ENCODE peak calls at places on chromosomes 13 and 19, in eight cellular contexts. One of them, this sample, is unnamed.

GRCh38 chr19:58439576-58440554 is at the start of gene ZNF132:
- DNase-seq in choroid plexus epithelial cell: peak
- DNase-seq in A549: peak
- DNase-seq in aorta: peak
- DNase-seq in esophagus squamous epithelium: peak
- DNase-seq in ascending aorta: peak
- DNase-seq in CD4-positive, CD25-positive, alpha-beta regulatory T cell: peak
- DNase-seq in Karpas-422: no peak
- DNase-seq in this sample: peak

GRCh38 chr13:76917096-76917495 is 30.9 kb upstream of the KCTD12 start:
- DNase-seq in choroid plexus epithelial cell: peak
- DNase-seq in A549: no peak
- DNase-seq in aorta: no peak
- DNase-seq in esophagus squamous epithelium: no peak
- DNase-seq in ascending aorta: no peak
- DNase-seq in CD4-positive, CD25-positive, alpha-beta regulatory T cell: no peak
- DNase-seq in Karpas-422: no peak
- DNase-seq in this sample: no peak

GRCh38 chr13:79988573-79988972 is 352.4 kb downstream of the SPRY2 start:
- DNase-seq in choroid plexus epithelial cell: peak
- DNase-seq in A549: no peak
- DNase-seq in aorta: no peak
- DNase-seq in esophagus squamous epithelium: no peak
- DNase-seq in ascending aorta: no peak
- DNase-seq in CD4-positive, CD25-positive, alpha-beta regulatory T cell: no peak
- DNase-seq in Karpas-422: no peak
- DNase-seq in this sample: no peak

GRCh38 chr19:41866284-41866683 is 6.2 kb downstream of the RPS19 start:
- DNase-seq in choroid plexus epithelial cell: no peak
- DNase-seq in A549: no peak
- DNase-seq in aorta: no peak
- DNase-seq in esophagus squamous epithelium: no peak
- DNase-seq in ascending aorta: no peak
- DNase-seq in CD4-positive, CD25-positive, alpha-beta regulatory T cell: no peak
- DNase-seq in Karpas-422: no peak
- DNase-seq in this sample: no peak

GRCh38 chr19:28242317-28242927 is 970.5 kb downstream of the UQCRFS1 start:
- DNase-seq in choroid plexus epithelial cell: peak
- DNase-seq in A549: peak
- DNase-seq in aorta: no peak
- DNase-seq in esophagus squamous epithelium: no peak
- DNase-seq in ascending aorta: no peak
- DNase-seq in CD4-positive, CD25-positive, alpha-beta regulatory T cell: no peak
- DNase-seq in Karpas-422: peak
- DNase-seq in this sample: no peak

GRCh38 chr19:55647732-55648656 is at the start of gene CCDC106:
- DNase-seq in choroid plexus epithelial cell: peak
- DNase-seq in A549: peak
- DNase-seq in aorta: peak
- DNase-seq in esophagus squamous epithelium: no peak
- DNase-seq in ascending aorta: no peak
- DNase-seq in CD4-positive, CD25-positive, alpha-beta regulatory T cell: peak
- DNase-seq in Karpas-422: peak
- DNase-seq in this sample: no peak

GRCh38 chr13:46982856-46983582 is 86.2 kb upstream of the HTR2A start:
- DNase-seq in choroid plexus epithelial cell: no peak
- DNase-seq in A549: no peak
- DNase-seq in aorta: no peak
- DNase-seq in esophagus squamous epithelium: no peak
- DNase-seq in ascending aorta: no peak
- DNase-seq in CD4-positive, CD25-positive, alpha-beta regulatory T cell: no peak
- DNase-seq in Karpas-422: peak
- DNase-seq in this sample: no peak

GRCh38 chr19:56217039-56217949 is 15.2 kb downstream of the ZSCAN5C start:
- DNase-seq in choroid plexus epithelial cell: peak
- DNase-seq in A549: no peak
- DNase-seq in aorta: no peak
- DNase-seq in esophagus squamous epithelium: no peak
- DNase-seq in ascending aorta: no peak
- DNase-seq in CD4-positive, CD25-positive, alpha-beta regulatory T cell: no peak
- DNase-seq in Karpas-422: no peak
- DNase-seq in this sample: no peak

GRCh38 chr13:26688286-26688685 is 72.3 kb downstream of the GPR12 start:
- DNase-seq in choroid plexus epithelial cell: no peak
- DNase-seq in A549: no peak
- DNase-seq in aorta: no peak
- DNase-seq in esophagus squamous epithelium: no peak
- DNase-seq in ascending aorta: no peak
- DNase-seq in CD4-positive, CD25-positive, alpha-beta regulatory T cell: no peak
- DNase-seq in Karpas-422: no peak
- DNase-seq in this sample: no peak

GRCh38 chr13:114145256-114145655 is 12.8 kb upstream of the RASA3 start:
- DNase-seq in choroid plexus epithelial cell: no peak
- DNase-seq in A549: no peak
- DNase-seq in aorta: no peak
- DNase-seq in esophagus squamous epithelium: no peak
- DNase-seq in ascending aorta: no peak
- DNase-seq in CD4-positive, CD25-positive, alpha-beta regulatory T cell: no peak
- DNase-seq in Karpas-422: no peak
- DNase-seq in this sample: no peak

GRCh38 chr19:39563408-39563807 is 23.4 kb upstream of the EID2 start:
- DNase-seq in choroid plexus epithelial cell: peak
- DNase-seq in A549: peak
- DNase-seq in aorta: no peak
- DNase-seq in esophagus squamous epithelium: no peak
- DNase-seq in ascending aorta: no peak
- DNase-seq in CD4-positive, CD25-positive, alpha-beta regulatory T cell: no peak
- DNase-seq in Karpas-422: no peak
- DNase-seq in this sample: peak

GRCh38 chr13:41944635-41945401 is 16.1 kb downstream of the VWA8 start:
- DNase-seq in choroid plexus epithelial cell: no peak
- DNase-seq in A549: peak
- DNase-seq in aorta: no peak
- DNase-seq in esophagus squamous epithelium: no peak
- DNase-seq in ascending aorta: no peak
- DNase-seq in CD4-positive, CD25-positive, alpha-beta regulatory T cell: no peak
- DNase-seq in Karpas-422: no peak
- DNase-seq in this sample: no peak

GRCh38 chr13:20359335-20359734 is 127.2 kb upstream of the GJB6 start:
- DNase-seq in choroid plexus epithelial cell: peak
- DNase-seq in A549: peak
- DNase-seq in aorta: no peak
- DNase-seq in esophagus squamous epithelium: no peak
- DNase-seq in ascending aorta: no peak
- DNase-seq in CD4-positive, CD25-positive, alpha-beta regulatory T cell: no peak
- DNase-seq in Karpas-422: no peak
- DNase-seq in this sample: peak

GRCh38 chr19:317710-318508 is 26.7 kb downstream of the MIER2 start:
- DNase-seq in choroid plexus epithelial cell: no peak
- DNase-seq in A549: no peak
- DNase-seq in aorta: peak
- DNase-seq in esophagus squamous epithelium: no peak
- DNase-seq in ascending aorta: no peak
- DNase-seq in CD4-positive, CD25-positive, alpha-beta regulatory T cell: no peak
- DNase-seq in Karpas-422: no peak
- DNase-seq in this sample: no peak

GRCh38 chr13:68897331-68897730 is 1210.3 kb upstream of the ATXN8OS start:
- DNase-seq in choroid plexus epithelial cell: no peak
- DNase-seq in A549: no peak
- DNase-seq in aorta: no peak
- DNase-seq in esophagus squamous epithelium: no peak
- DNase-seq in ascending aorta: no peak
- DNase-seq in CD4-positive, CD25-positive, alpha-beta regulatory T cell: no peak
- DNase-seq in Karpas-422: no peak
- DNase-seq in this sample: no peak

GRCh38 chr13:30338331-30338851 is 31.0 kb upstream of the KATNAL1 start:
- DNase-seq in choroid plexus epithelial cell: no peak
- DNase-seq in A549: no peak
- DNase-seq in aorta: no peak
- DNase-seq in esophagus squamous epithelium: no peak
- DNase-seq in ascending aorta: no peak
- DNase-seq in CD4-positive, CD25-positive, alpha-beta regulatory T cell: no peak
- DNase-seq in Karpas-422: no peak
- DNase-seq in this sample: no peak

GRCh38 chr19:17097593-17098126 is 22.1 kb downstream of the MYO9B start:
- DNase-seq in choroid plexus epithelial cell: peak
- DNase-seq in A549: peak
- DNase-seq in aorta: no peak
- DNase-seq in esophagus squamous epithelium: no peak
- DNase-seq in ascending aorta: no peak
- DNase-seq in CD4-positive, CD25-positive, alpha-beta regulatory T cell: no peak
- DNase-seq in Karpas-422: no peak
- DNase-seq in this sample: no peak

GRCh38 chr13:23578411-23579071 is 8.3 kb downstream of the TNFRSF19 start:
- DNase-seq in choroid plexus epithelial cell: peak
- DNase-seq in A549: peak
- DNase-seq in aorta: peak
- DNase-seq in esophagus squamous epithelium: no peak
- DNase-seq in ascending aorta: no peak
- DNase-seq in CD4-positive, CD25-positive, alpha-beta regulatory T cell: peak
- DNase-seq in Karpas-422: no peak
- DNase-seq in this sample: peak

GRCh38 chr13:111269508-111269907 is 50.9 kb upstream of the TEX29 start:
- DNase-seq in choroid plexus epithelial cell: no peak
- DNase-seq in A549: no peak
- DNase-seq in aorta: no peak
- DNase-seq in esophagus squamous epithelium: no peak
- DNase-seq in ascending aorta: no peak
- DNase-seq in CD4-positive, CD25-positive, alpha-beta regulatory T cell: no peak
- DNase-seq in Karpas-422: no peak
- DNase-seq in this sample: no peak

GRCh38 chr13:46170687-46171086 is 11.3 kb downstream of the LCP1 start:
- DNase-seq in choroid plexus epithelial cell: peak
- DNase-seq in A549: no peak
- DNase-seq in aorta: no peak
- DNase-seq in esophagus squamous epithelium: no peak
- DNase-seq in ascending aorta: no peak
- DNase-seq in CD4-positive, CD25-positive, alpha-beta regulatory T cell: peak
- DNase-seq in Karpas-422: peak
- DNase-seq in this sample: no peak

GRCh38 chr19:49272204-49272603 is 52.8 kb downstream of the SLC6A16 start:
- DNase-seq in choroid plexus epithelial cell: peak
- DNase-seq in A549: peak
- DNase-seq in aorta: no peak
- DNase-seq in esophagus squamous epithelium: no peak
- DNase-seq in ascending aorta: no peak
- DNase-seq in CD4-positive, CD25-positive, alpha-beta regulatory T cell: no peak
- DNase-seq in Karpas-422: no peak
- DNase-seq in this sample: peak

GRCh38 chr19:54253331-54254194 is 3.5 kb downstream of the LILRB5 start:
- DNase-seq in choroid plexus epithelial cell: no peak
- DNase-seq in A549: no peak
- DNase-seq in aorta: no peak
- DNase-seq in esophagus squamous epithelium: no peak
- DNase-seq in ascending aorta: no peak
- DNase-seq in CD4-positive, CD25-positive, alpha-beta regulatory T cell: no peak
- DNase-seq in Karpas-422: no peak
- DNase-seq in this sample: no peak

DNA sequence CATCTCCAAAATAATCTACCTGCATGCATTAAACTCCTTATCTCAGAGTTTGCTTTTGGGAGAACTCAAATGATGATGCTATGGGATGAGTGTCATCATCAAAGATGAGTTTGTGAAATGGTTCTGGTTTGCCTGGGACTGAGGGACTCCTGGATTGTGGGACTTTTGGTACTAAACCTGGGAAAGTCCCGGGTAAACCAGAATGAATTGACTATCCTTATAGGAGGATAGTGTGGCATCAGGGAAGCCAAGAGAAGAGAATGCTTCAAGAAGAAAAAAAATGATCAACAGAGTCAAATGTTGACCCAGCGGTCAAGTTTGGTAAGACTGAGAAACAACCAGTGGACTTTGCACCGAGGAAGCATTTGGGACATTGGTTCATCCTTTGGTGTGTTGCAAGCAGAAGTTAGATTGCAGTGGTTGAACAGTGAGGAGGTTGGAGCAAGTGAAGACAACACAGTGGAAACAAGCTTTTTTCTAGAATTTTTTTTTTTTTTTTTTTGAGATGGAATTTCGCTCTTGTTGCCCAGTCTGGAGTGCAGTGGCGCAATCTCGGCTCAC is 33.5 kb downstream of the CLEC17A start:
- DNase-seq in choroid plexus epithelial cell: no peak
- DNase-seq in A549: peak
- DNase-seq in aorta: no peak
- DNase-seq in esophagus squamous epithelium: no peak
- DNase-seq in ascending aorta: no peak
- DNase-seq in CD4-positive, CD25-positive, alpha-beta regulatory T cell: no peak
- DNase-seq in Karpas-422: no peak
- DNase-seq in this sample: no peak
- H3K4me3 ChIP-seq in choroid plexus epithelial cell: no peak
- H3K4me3 ChIP-seq in A549: no peak
- H3K4me3 ChIP-seq in aorta: no peak
- H3K4me3 ChIP-seq in esophagus squamous epithelium: no peak
- H3K4me3 ChIP-seq in ascending aorta: no peak
- H3K4me3 ChIP-seq in CD4-positive, CD25-positive, alpha-beta regulatory T cell: no peak
- H3K4me3 ChIP-seq in Karpas-422: no peak
- H3K4me3 ChIP-seq in this sample: no peak

GRCh38 chr19:51751655-51752054 is at the start of gene FPR1:
- DNase-seq in choroid plexus epithelial cell: peak
- DNase-seq in A549: no peak
- DNase-seq in aorta: no peak
- DNase-seq in esophagus squamous epithelium: no peak
- DNase-seq in ascending aorta: no peak
- DNase-seq in CD4-positive, CD25-positive, alpha-beta regulatory T cell: no peak
- DNase-seq in Karpas-422: peak
- DNase-seq in this sample: peak
- H3K4me3 ChIP-seq in choroid plexus epithelial cell: no peak
- H3K4me3 ChIP-seq in A549: no peak
- H3K4me3 ChIP-seq in aorta: no peak
- H3K4me3 ChIP-seq in esophagus squamous epithelium: peak
- H3K4me3 ChIP-seq in ascending aorta: peak
- H3K4me3 ChIP-seq in CD4-positive, CD25-positive, alpha-beta regulatory T cell: no peak
- H3K4me3 ChIP-seq in Karpas-422: peak
- H3K4me3 ChIP-seq in this sample: no peak

GRCh38 chr13:95553271-95553588 is 710 bp downstream of the CLDN10 start:
- DNase-seq in choroid plexus epithelial cell: no peak
- DNase-seq in A549: no peak
- DNase-seq in aorta: no peak
- DNase-seq in esophagus squamous epithelium: no peak
- DNase-seq in ascending aorta: no peak
- DNase-seq in CD4-positive, CD25-positive, alpha-beta regulatory T cell: no peak
- DNase-seq in Karpas-422: no peak
- DNase-seq in this sample: no peak
- H3K4me3 ChIP-seq in choroid plexus epithelial cell: no peak
- H3K4me3 ChIP-seq in A549: no peak
- H3K4me3 ChIP-seq in aorta: no peak
- H3K4me3 ChIP-seq in esophagus squamous epithelium: peak
- H3K4me3 ChIP-seq in ascending aorta: no peak
- H3K4me3 ChIP-seq in CD4-positive, CD25-positive, alpha-beta regulatory T cell: no peak
- H3K4me3 ChIP-seq in Karpas-422: no peak
- H3K4me3 ChIP-seq in this sample: peak

DNA sequence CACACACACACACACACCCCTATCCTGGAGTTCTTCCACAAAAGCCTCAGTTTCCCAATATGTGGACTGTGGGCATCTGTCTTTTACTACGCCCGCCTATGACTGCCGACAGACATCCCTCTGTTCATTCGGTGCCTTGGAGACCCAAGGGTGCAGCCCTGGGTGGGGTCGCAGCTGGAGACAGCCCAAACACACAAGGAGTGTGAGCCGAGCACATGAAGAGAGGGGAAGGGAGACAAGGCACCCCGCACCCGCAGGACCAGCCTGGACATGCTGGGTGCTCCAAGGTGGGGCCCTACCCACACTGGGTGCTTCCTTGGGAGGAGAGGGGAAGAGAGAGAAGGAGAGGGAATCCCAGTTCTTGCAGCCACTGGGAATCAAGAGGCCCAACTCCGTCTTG is 878 bp downstream of the PINLYP start:
- DNase-seq in choroid plexus epithelial cell: no peak
- DNase-seq in A549: no peak
- DNase-seq in aorta: no peak
- DNase-seq in esophagus squamous epithelium: no peak
- DNase-seq in ascending aorta: no peak
- DNase-seq in CD4-positive, CD25-positive, alpha-beta regulatory T cell: no peak
- DNase-seq in Karpas-422: no peak
- DNase-seq in this sample: no peak
- H3K4me3 ChIP-seq in choroid plexus epithelial cell: no peak
- H3K4me3 ChIP-seq in A549: no peak
- H3K4me3 ChIP-seq in aorta: no peak
- H3K4me3 ChIP-seq in esophagus squamous epithelium: peak
- H3K4me3 ChIP-seq in ascending aorta: no peak
- H3K4me3 ChIP-seq in CD4-positive, CD25-positive, alpha-beta regulatory T cell: no peak
- H3K4me3 ChIP-seq in Karpas-422: no peak
- H3K4me3 ChIP-seq in this sample: no peak

This sample was measured in retinal pigment epithelial cell.